ENCODE peak calls at places on chromosomes 5 and 9, in nine cellular contexts. One of them, this sample, is unnamed.

GRCh38 chr9:130426883-130427282 is 17.9 kb upstream of the ASS1 start:
- DNase-seq in pancreas: no peak
- DNase-seq in choroid plexus epithelial cell: peak
- DNase-seq in bronchial epithelial cell: peak
- DNase-seq in psoas muscle: peak
- DNase-seq in GM13977: no peak
- DNase-seq in fibroblast of mammary gland: peak
- DNase-seq in WTC11: no peak
- DNase-seq in fibroblast of the aortic adventitia: peak
- DNase-seq in this sample: peak

GRCh38 chr9:121278535-121279169 is 10.7 kb downstream of the GSN start:
- DNase-seq in pancreas: no peak
- DNase-seq in choroid plexus epithelial cell: peak
- DNase-seq in bronchial epithelial cell: peak
- DNase-seq in psoas muscle: peak
- DNase-seq in GM13977: peak
- DNase-seq in fibroblast of mammary gland: peak
- DNase-seq in WTC11: peak
- DNase-seq in fibroblast of the aortic adventitia: peak
- DNase-seq in this sample: peak

GRCh38 chr5:181189363-181189961 is 15.5 kb downstream of the TRIM7 start:
- DNase-seq in pancreas: no peak
- DNase-seq in choroid plexus epithelial cell: peak
- DNase-seq in bronchial epithelial cell: no peak
- DNase-seq in psoas muscle: peak
- DNase-seq in GM13977: no peak
- DNase-seq in fibroblast of mammary gland: peak
- DNase-seq in WTC11: no peak
- DNase-seq in fibroblast of the aortic adventitia: peak
- DNase-seq in this sample: peak

GRCh38 chr9:128424268-128424780 is 3.7 kb downstream of the CERCAM start:
- DNase-seq in pancreas: no peak
- DNase-seq in choroid plexus epithelial cell: no peak
- DNase-seq in bronchial epithelial cell: no peak
- DNase-seq in psoas muscle: no peak
- DNase-seq in GM13977: no peak
- DNase-seq in fibroblast of mammary gland: no peak
- DNase-seq in WTC11: no peak
- DNase-seq in fibroblast of the aortic adventitia: no peak
- DNase-seq in this sample: no peak

GRCh38 chr9:14692536-14692917 is 705 bp downstream of the ZDHHC21 start:
- DNase-seq in pancreas: no peak
- DNase-seq in choroid plexus epithelial cell: peak
- DNase-seq in bronchial epithelial cell: no peak
- DNase-seq in psoas muscle: no peak
- DNase-seq in GM13977: no peak
- DNase-seq in fibroblast of mammary gland: no peak
- DNase-seq in WTC11: no peak
- DNase-seq in fibroblast of the aortic adventitia: peak
- DNase-seq in this sample: no peak

GRCh38 chr5:58775699-58776098 is 192.8 kb downstream of the RAB3C start:
- DNase-seq in pancreas: no peak
- DNase-seq in choroid plexus epithelial cell: no peak
- DNase-seq in bronchial epithelial cell: no peak
- DNase-seq in psoas muscle: no peak
- DNase-seq in GM13977: no peak
- DNase-seq in fibroblast of mammary gland: no peak
- DNase-seq in WTC11: no peak
- DNase-seq in fibroblast of the aortic adventitia: no peak
- DNase-seq in this sample: no peak

GRCh38 chr9:103789686-103790085 is 304.4 kb upstream of the SMC2 start:
- DNase-seq in pancreas: no peak
- DNase-seq in choroid plexus epithelial cell: peak
- DNase-seq in bronchial epithelial cell: peak
- DNase-seq in psoas muscle: no peak
- DNase-seq in GM13977: peak
- DNase-seq in fibroblast of mammary gland: peak
- DNase-seq in WTC11: no peak
- DNase-seq in fibroblast of the aortic adventitia: no peak
- DNase-seq in this sample: no peak

GRCh38 chr9:108300296-108301287 is 555.2 kb downstream of the ACTL7B start:
- DNase-seq in pancreas: no peak
- DNase-seq in choroid plexus epithelial cell: no peak
- DNase-seq in bronchial epithelial cell: no peak
- DNase-seq in psoas muscle: no peak
- DNase-seq in GM13977: no peak
- DNase-seq in fibroblast of mammary gland: no peak
- DNase-seq in WTC11: no peak
- DNase-seq in fibroblast of the aortic adventitia: no peak
- DNase-seq in this sample: no peak

GRCh38 chr5:177086918-177087706 is 397 bp downstream of the FGFR4 start:
- DNase-seq in pancreas: peak
- DNase-seq in choroid plexus epithelial cell: no peak
- DNase-seq in bronchial epithelial cell: peak
- DNase-seq in psoas muscle: no peak
- DNase-seq in GM13977: peak
- DNase-seq in fibroblast of mammary gland: no peak
- DNase-seq in WTC11: peak
- DNase-seq in fibroblast of the aortic adventitia: no peak
- DNase-seq in this sample: peak

GRCh38 chr9:136769710-136770191 is 5.4 kb upstream of the LCN15 start:
- DNase-seq in pancreas: no peak
- DNase-seq in choroid plexus epithelial cell: peak
- DNase-seq in bronchial epithelial cell: no peak
- DNase-seq in psoas muscle: no peak
- DNase-seq in GM13977: peak
- DNase-seq in fibroblast of mammary gland: no peak
- DNase-seq in WTC11: peak
- DNase-seq in fibroblast of the aortic adventitia: no peak
- DNase-seq in this sample: peak

GRCh38 chr9:127945338-127945737 is 7.7 kb upstream of the DPM2 start:
- DNase-seq in pancreas: no peak
- DNase-seq in choroid plexus epithelial cell: no peak
- DNase-seq in bronchial epithelial cell: no peak
- DNase-seq in psoas muscle: no peak
- DNase-seq in GM13977: no peak
- DNase-seq in fibroblast of mammary gland: no peak
- DNase-seq in WTC11: no peak
- DNase-seq in fibroblast of the aortic adventitia: no peak
- DNase-seq in this sample: no peak

GRCh38 chr9:137310190-137311052 is 8.3 kb upstream of the NRARP start:
- DNase-seq in pancreas: peak
- DNase-seq in choroid plexus epithelial cell: no peak
- DNase-seq in bronchial epithelial cell: peak
- DNase-seq in psoas muscle: no peak
- DNase-seq in GM13977: no peak
- DNase-seq in fibroblast of mammary gland: no peak
- DNase-seq in WTC11: no peak
- DNase-seq in fibroblast of the aortic adventitia: no peak
- DNase-seq in this sample: peak

GRCh38 chr5:170111088-170111796 is 5.5 kb downstream of the FOXI1 start:
- DNase-seq in pancreas: no peak
- DNase-seq in choroid plexus epithelial cell: no peak
- DNase-seq in bronchial epithelial cell: no peak
- DNase-seq in psoas muscle: no peak
- DNase-seq in GM13977: no peak
- DNase-seq in fibroblast of mammary gland: no peak
- DNase-seq in WTC11: no peak
- DNase-seq in fibroblast of the aortic adventitia: no peak
- DNase-seq in this sample: no peak

GRCh38 chr5:109410389-109411174 is 808 bp upstream of the PJA2 start:
- DNase-seq in pancreas: peak
- DNase-seq in choroid plexus epithelial cell: peak
- DNase-seq in bronchial epithelial cell: peak
- DNase-seq in psoas muscle: peak
- DNase-seq in GM13977: peak
- DNase-seq in fibroblast of mammary gland: peak
- DNase-seq in WTC11: peak
- DNase-seq in fibroblast of the aortic adventitia: peak
- DNase-seq in this sample: peak

GRCh38 chr9:14733130-14733529 is 10.6 kb upstream of the CER1 start:
- DNase-seq in pancreas: no peak
- DNase-seq in choroid plexus epithelial cell: no peak
- DNase-seq in bronchial epithelial cell: no peak
- DNase-seq in psoas muscle: no peak
- DNase-seq in GM13977: no peak
- DNase-seq in fibroblast of mammary gland: no peak
- DNase-seq in WTC11: no peak
- DNase-seq in fibroblast of the aortic adventitia: no peak
- DNase-seq in this sample: no peak

GRCh38 chr5:96331210-96331609 is 101.8 kb downstream of the PCSK1 start:
- DNase-seq in pancreas: no peak
- DNase-seq in choroid plexus epithelial cell: peak
- DNase-seq in bronchial epithelial cell: peak
- DNase-seq in psoas muscle: no peak
- DNase-seq in GM13977: no peak
- DNase-seq in fibroblast of mammary gland: peak
- DNase-seq in WTC11: no peak
- DNase-seq in fibroblast of the aortic adventitia: peak
- DNase-seq in this sample: no peak

DNA sequence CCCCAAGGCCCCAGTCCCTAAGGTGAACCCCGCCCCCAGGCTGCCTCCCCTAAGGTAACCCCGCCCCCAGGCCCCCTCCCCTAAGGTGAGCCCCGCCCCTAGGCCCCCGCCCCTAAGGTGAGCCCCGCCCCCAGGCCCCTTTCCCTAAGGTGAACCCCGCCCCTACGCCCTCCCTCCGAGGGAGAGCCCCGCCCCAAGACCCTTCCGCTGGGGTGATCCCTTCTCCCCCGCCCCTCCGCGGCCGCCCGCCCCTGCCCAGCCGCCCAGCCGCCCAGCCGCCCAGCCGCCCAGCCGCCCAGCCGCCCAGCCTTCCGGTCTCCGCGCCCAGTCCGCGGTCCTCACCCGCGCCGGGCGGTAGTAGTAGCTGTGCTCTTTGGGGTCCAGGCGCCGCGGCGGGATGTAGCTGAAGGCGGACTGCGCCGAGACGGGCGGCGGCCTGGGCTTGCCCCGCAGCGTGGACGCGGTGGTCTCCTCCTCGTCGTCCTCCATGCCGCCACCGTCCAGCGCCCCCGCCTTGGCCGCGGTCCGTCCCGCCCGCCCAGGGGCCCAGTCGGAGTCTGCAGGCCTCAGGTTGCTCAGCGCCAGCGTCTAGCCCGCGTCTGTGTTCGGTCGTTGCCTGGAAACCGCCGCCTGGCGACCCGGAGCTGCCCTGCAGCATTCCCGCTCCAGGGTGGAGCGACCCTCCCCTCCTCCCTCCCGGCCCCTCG is at the start of gene CFAP90:
- DNase-seq in pancreas: peak
- DNase-seq in choroid plexus epithelial cell: peak
- DNase-seq in bronchial epithelial cell: no peak
- DNase-seq in psoas muscle: peak
- DNase-seq in GM13977: no peak
- DNase-seq in fibroblast of mammary gland: peak
- DNase-seq in WTC11: peak
- DNase-seq in fibroblast of the aortic adventitia: no peak
- DNase-seq in this sample: peak
- TF ChIP-seq CTCF in pancreas: peak
- TF ChIP-seq CTCF in choroid plexus epithelial cell: peak
- TF ChIP-seq CTCF in bronchial epithelial cell: peak
- TF ChIP-seq CTCF in psoas muscle: peak
- TF ChIP-seq CTCF in GM13977: no peak
- TF ChIP-seq CTCF in fibroblast of mammary gland: peak
- TF ChIP-seq CTCF in WTC11: no peak
- TF ChIP-seq CTCF in fibroblast of the aortic adventitia: peak
- TF ChIP-seq CTCF in this sample: no peak

GRCh38 chr9:97853844-97854695 is 1.0 kb downstream of the FOXE1 start:
- DNase-seq in pancreas: no peak
- DNase-seq in choroid plexus epithelial cell: peak
- DNase-seq in bronchial epithelial cell: peak
- DNase-seq in psoas muscle: no peak
- DNase-seq in GM13977: peak
- DNase-seq in fibroblast of mammary gland: peak
- DNase-seq in WTC11: peak
- DNase-seq in fibroblast of the aortic adventitia: no peak
- DNase-seq in this sample: no peak
- TF ChIP-seq CTCF in pancreas: no peak
- TF ChIP-seq CTCF in choroid plexus epithelial cell: no peak
- TF ChIP-seq CTCF in bronchial epithelial cell: peak
- TF ChIP-seq CTCF in psoas muscle: peak
- TF ChIP-seq CTCF in GM13977: peak
- TF ChIP-seq CTCF in fibroblast of mammary gland: no peak
- TF ChIP-seq CTCF in WTC11: no peak
- TF ChIP-seq CTCF in fibroblast of the aortic adventitia: no peak
- TF ChIP-seq CTCF in this sample: no peak

DNA sequence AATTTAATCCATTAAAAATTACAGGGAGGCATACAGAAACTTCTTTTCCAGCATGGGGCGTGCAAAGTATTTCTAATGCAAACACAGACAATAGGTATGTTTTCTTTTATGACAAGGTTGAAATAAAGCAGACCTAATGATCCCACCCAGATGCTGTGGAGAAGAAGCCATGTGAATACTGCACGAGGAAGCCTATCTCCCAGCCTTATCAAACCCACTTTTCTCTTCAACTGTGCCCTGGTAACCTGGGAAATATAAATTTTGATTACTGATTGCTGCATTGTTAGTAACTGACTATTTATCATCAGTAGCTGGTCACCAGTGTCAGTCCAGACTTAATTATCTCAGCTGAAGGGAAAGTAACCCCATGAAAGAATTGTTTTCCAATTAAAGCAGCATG is 50.6 kb downstream of the SEMA6A start:
- DNase-seq in pancreas: no peak
- DNase-seq in choroid plexus epithelial cell: no peak
- DNase-seq in bronchial epithelial cell: no peak
- DNase-seq in psoas muscle: no peak
- DNase-seq in GM13977: no peak
- DNase-seq in fibroblast of mammary gland: no peak
- DNase-seq in WTC11: no peak
- DNase-seq in fibroblast of the aortic adventitia: no peak
- DNase-seq in this sample: no peak
- TF ChIP-seq CTCF in pancreas: no peak
- TF ChIP-seq CTCF in choroid plexus epithelial cell: no peak
- TF ChIP-seq CTCF in bronchial epithelial cell: no peak
- TF ChIP-seq CTCF in psoas muscle: no peak
- TF ChIP-seq CTCF in GM13977: no peak
- TF ChIP-seq CTCF in fibroblast of mammary gland: no peak
- TF ChIP-seq CTCF in WTC11: no peak
- TF ChIP-seq CTCF in fibroblast of the aortic adventitia: no peak
- TF ChIP-seq CTCF in this sample: no peak

DNA sequence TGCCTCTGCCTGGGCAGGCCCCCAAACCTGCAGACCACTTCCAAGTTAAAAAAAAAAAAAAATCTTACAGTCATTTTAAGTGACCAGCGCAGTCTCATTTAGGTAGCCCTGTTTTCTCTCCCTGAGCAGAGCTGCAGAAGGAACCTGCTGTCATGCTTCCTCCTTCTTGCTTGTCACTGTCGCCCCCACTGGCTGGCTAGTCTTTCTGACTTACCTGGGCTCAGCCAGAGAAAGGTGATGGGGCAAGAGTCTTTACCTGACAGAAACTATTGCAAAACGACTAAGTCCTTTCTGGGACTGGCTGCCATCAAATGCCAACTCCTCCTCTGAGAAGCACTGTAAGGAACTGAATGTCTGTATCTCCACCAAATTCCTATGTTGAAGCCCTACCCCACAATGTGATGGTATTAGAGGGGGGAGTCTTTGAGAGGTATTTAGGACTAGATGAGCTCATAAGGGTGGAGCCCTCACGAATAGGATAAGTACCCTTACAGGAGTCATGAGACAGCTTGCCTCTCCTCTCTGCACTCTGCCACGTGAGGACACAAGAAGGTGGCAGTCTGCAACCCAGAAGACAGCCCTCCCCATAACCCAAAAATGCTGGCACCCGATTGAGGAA is 58.4 kb upstream of the SHC3 start:
- DNase-seq in pancreas: no peak
- DNase-seq in choroid plexus epithelial cell: no peak
- DNase-seq in bronchial epithelial cell: peak
- DNase-seq in psoas muscle: no peak
- DNase-seq in GM13977: no peak
- DNase-seq in fibroblast of mammary gland: no peak
- DNase-seq in WTC11: peak
- DNase-seq in fibroblast of the aortic adventitia: no peak
- DNase-seq in this sample: no peak
- TF ChIP-seq CTCF in pancreas: no peak
- TF ChIP-seq CTCF in choroid plexus epithelial cell: no peak
- TF ChIP-seq CTCF in bronchial epithelial cell: no peak
- TF ChIP-seq CTCF in psoas muscle: no peak
- TF ChIP-seq CTCF in GM13977: no peak
- TF ChIP-seq CTCF in fibroblast of mammary gland: no peak
- TF ChIP-seq CTCF in WTC11: no peak
- TF ChIP-seq CTCF in fibroblast of the aortic adventitia: no peak
- TF ChIP-seq CTCF in this sample: no peak

This sample was measured in colonic mucosa.